ENCODE peak calls at places on chromosomes 2 and 18, in eight cellular contexts. K is hippocampal formation, X is HCT116, C is endothelial cell, O is dermis blood vessel endothelial cell, I is NCI-H446, T is GDM1, J is Calu3. N is an unnamed sample.

GRCh38 chr2:152056418-152056817 is 42.4 kb downstream of the CACNB4 start:
- DNase-seq in O (no peak), J (no peak), K (no peak), X (no peak), I (no peak), C (no peak), T (no peak), N (no peak)

GRCh38 chr2:26244479-26245230 is at the start of the genes HADHA and HADHB:
- DNase-seq in K (peak; percentile 91), C (peak; percentile 89), X (peak; percentile 91), T (peak; percentile 80), O (peak; percentile 93), I (peak; percentile 80), J (peak; percentile 92), N (peak; percentile 89)

GRCh38 chr2:216884347-216884746 is 24.5 kb upstream of the TNP1 start:
- DNase-seq in C (no peak), O (no peak), I (no peak), X (no peak), T (no peak), J (no peak), K (no peak), N (no peak)

GRCh38 chr2:208175843-208176160 is 12.4 kb upstream of the CRYGA start:
- DNase-seq in K (no peak), O (no peak), X (no peak), T (no peak), I (no peak), J (no peak), C (no peak), N (no peak)

GRCh38 chr2:219273887-219274391 is 5.2 kb upstream of the DNAJB2 start:
- DNase-seq in J (peak; percentile 89), T (no peak), X (peak; percentile 72), K (no peak), C (no peak), O (no peak), I (no peak), N (no peak)

GRCh38 chr18:70139138-70139537 is 66.3 kb downstream of the RTTN start:
- DNase-seq in X (no peak), O (no peak), C (no peak), I (no peak), J (no peak), K (peak; percentile 86), T (no peak), N (no peak)

GRCh38 chr2:9772999-9773904 is 70.0 kb upstream of the TAF1B start:
- DNase-seq in I (no peak), J (no peak), X (no peak), T (no peak), O (no peak), C (no peak), K (no peak), N (no peak)

GRCh38 chr2:76895469-76895868 is 626.7 kb downstream of the LRRTM4 start:
- DNase-seq in C (no peak), J (no peak), T (no peak), O (no peak), K (no peak), X (no peak), I (no peak), N (no peak)

GRCh38 chr2:217695033-217695520 is 307.7 kb downstream of the TNS1 start:
- DNase-seq in O (no peak), I (no peak), T (no peak), K (no peak), C (no peak), J (no peak), X (no peak), N (no peak)

N was measured in Kasumi-1.